ENCODE peak calls at places on chromosome 2, in eight cellular contexts. One of them, this sample, is unnamed.

GRCh38 chr2:169301596-169302330 is 60.6 kb downstream of the LRP2 start:
- ATAC-seq in A549: no peak
- ATAC-seq in body of pancreas: no peak
- ATAC-seq in natural killer cell: no peak
- ATAC-seq in heart right ventricle: no peak
- ATAC-seq in mucosa of descending colon: no peak
- ATAC-seq in upper lobe of right lung: no peak
- ATAC-seq in PC-3: no peak
- ATAC-seq in this sample: no peak

GRCh38 chr2:32553829-32554432 is 73.9 kb upstream of the TTC27 start:
- ATAC-seq in heart right ventricle: peak
- ATAC-seq in PC-3: peak
- ATAC-seq in A549: peak
- ATAC-seq in upper lobe of right lung: peak
- ATAC-seq in body of pancreas: peak
- ATAC-seq in natural killer cell: peak
- ATAC-seq in mucosa of descending colon: peak
- ATAC-seq in this sample: no peak

GRCh38 chr2:229620759-229621158 is 93.6 kb downstream of the DNER start:
- ATAC-seq in heart right ventricle: no peak
- ATAC-seq in upper lobe of right lung: no peak
- ATAC-seq in body of pancreas: no peak
- ATAC-seq in natural killer cell: no peak
- ATAC-seq in mucosa of descending colon: no peak
- ATAC-seq in A549: no peak
- ATAC-seq in PC-3: no peak
- ATAC-seq in this sample: no peak

GRCh38 chr2:187431911-187432310 is 16.1 kb downstream of the CALCRL start:
- ATAC-seq in natural killer cell: no peak
- ATAC-seq in PC-3: no peak
- ATAC-seq in body of pancreas: no peak
- ATAC-seq in heart right ventricle: no peak
- ATAC-seq in mucosa of descending colon: no peak
- ATAC-seq in A549: no peak
- ATAC-seq in upper lobe of right lung: no peak
- ATAC-seq in this sample: no peak

GRCh38 chr2:3108710-3109702 is 268.6 kb downstream of the EIPR1 start:
- ATAC-seq in upper lobe of right lung: peak
- ATAC-seq in natural killer cell: no peak
- ATAC-seq in heart right ventricle: no peak
- ATAC-seq in PC-3: no peak
- ATAC-seq in A549: no peak
- ATAC-seq in body of pancreas: no peak
- ATAC-seq in mucosa of descending colon: no peak
- ATAC-seq in this sample: no peak

GRCh38 chr2:74632939-74633312 is 15.2 kb downstream of the M1AP start:
- ATAC-seq in heart right ventricle: peak
- ATAC-seq in natural killer cell: no peak
- ATAC-seq in mucosa of descending colon: no peak
- ATAC-seq in body of pancreas: no peak
- ATAC-seq in A549: no peak
- ATAC-seq in upper lobe of right lung: no peak
- ATAC-seq in PC-3: no peak
- ATAC-seq in this sample: no peak

GRCh38 chr2:216464104-216464720 is 34.4 kb upstream of the RPL37A start:
- ATAC-seq in mucosa of descending colon: no peak
- ATAC-seq in natural killer cell: no peak
- ATAC-seq in heart right ventricle: peak
- ATAC-seq in upper lobe of right lung: no peak
- ATAC-seq in A549: no peak
- ATAC-seq in PC-3: no peak
- ATAC-seq in body of pancreas: no peak
- ATAC-seq in this sample: no peak

GRCh38 chr2:127464470-127465257 is 46.4 kb downstream of the PROC start:
- ATAC-seq in mucosa of descending colon: peak
- ATAC-seq in upper lobe of right lung: no peak
- ATAC-seq in natural killer cell: no peak
- ATAC-seq in PC-3: no peak
- ATAC-seq in A549: no peak
- ATAC-seq in body of pancreas: no peak
- ATAC-seq in heart right ventricle: no peak
- ATAC-seq in this sample: no peak

GRCh38 chr2:88006912-88007439 is 9.4 kb downstream of the RNU2-63P start:
- ATAC-seq in PC-3: no peak
- ATAC-seq in mucosa of descending colon: no peak
- ATAC-seq in body of pancreas: no peak
- ATAC-seq in heart right ventricle: no peak
- ATAC-seq in A549: no peak
- ATAC-seq in natural killer cell: no peak
- ATAC-seq in upper lobe of right lung: no peak
- ATAC-seq in this sample: no peak

DNA sequence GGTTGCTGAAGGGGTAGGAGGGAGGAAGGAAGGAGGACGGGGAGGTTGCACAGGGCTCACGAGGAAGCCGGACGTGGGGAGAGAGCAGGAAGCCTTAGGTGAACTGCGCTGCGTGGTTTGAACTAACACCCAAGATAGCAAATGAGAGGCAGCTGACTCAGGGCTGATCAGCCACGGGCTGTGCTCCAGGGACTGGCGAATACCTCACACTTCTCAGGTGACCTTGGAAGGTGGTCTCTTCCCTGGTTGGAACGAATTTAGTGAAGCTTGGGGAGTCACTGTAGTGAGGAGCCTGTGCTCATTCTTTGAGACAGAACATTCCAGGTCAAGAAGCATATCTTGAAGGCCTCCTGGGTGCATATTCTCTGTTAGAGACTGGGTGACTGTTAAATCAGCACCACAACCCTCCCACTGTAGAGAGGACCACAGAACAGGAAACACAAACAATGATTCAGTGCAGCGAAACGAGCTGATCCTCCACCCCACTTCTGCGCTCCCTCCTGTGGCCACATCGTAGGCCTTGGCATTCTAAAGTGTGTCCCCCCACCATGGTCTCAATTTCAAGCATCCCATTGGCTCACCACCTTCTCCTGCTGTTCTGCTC is 33.8 kb downstream of the TOGARAM2 start:
- ATAC-seq in mucosa of descending colon: peak
- ATAC-seq in natural killer cell: peak
- ATAC-seq in upper lobe of right lung: peak
- ATAC-seq in heart right ventricle: peak
- ATAC-seq in A549: no peak
- ATAC-seq in body of pancreas: no peak
- ATAC-seq in PC-3: peak
- ATAC-seq in this sample: no peak
- TF ChIP-seq CTCF in mucosa of descending colon: no peak
- TF ChIP-seq CTCF in natural killer cell: peak
- TF ChIP-seq CTCF in upper lobe of right lung: no peak
- TF ChIP-seq CTCF in heart right ventricle: no peak
- TF ChIP-seq CTCF in A549: no peak
- TF ChIP-seq CTCF in body of pancreas: no peak
- TF ChIP-seq CTCF in PC-3: peak
- TF ChIP-seq CTCF in this sample: no peak

DNA sequence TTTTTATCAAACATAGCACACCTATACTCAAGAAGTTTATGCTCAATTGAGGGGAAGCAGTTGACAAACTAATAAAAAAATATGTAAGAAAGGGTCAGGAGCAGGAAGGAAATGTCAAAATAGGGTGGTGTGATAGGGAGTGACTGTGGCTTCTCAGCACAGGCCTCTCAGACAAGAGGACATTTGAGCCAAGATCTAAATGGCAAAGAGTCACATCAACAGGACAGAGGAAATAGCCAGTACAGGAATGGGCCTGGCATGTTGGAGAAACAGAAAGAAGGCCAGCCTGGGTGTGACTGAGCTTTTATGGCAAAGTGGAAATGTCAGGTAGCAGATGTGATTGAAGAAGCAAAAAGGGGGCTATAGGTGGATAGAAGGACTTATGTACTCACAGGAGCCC is 117.0 kb downstream of the CCDC148 start:
- ATAC-seq in body of pancreas: no peak
- ATAC-seq in A549: no peak
- ATAC-seq in upper lobe of right lung: no peak
- ATAC-seq in natural killer cell: no peak
- ATAC-seq in mucosa of descending colon: no peak
- ATAC-seq in heart right ventricle: peak
- ATAC-seq in PC-3: no peak
- ATAC-seq in this sample: no peak
- TF ChIP-seq CTCF in body of pancreas: no peak
- TF ChIP-seq CTCF in A549: no peak
- TF ChIP-seq CTCF in upper lobe of right lung: no peak
- TF ChIP-seq CTCF in natural killer cell: no peak
- TF ChIP-seq CTCF in mucosa of descending colon: no peak
- TF ChIP-seq CTCF in heart right ventricle: no peak
- TF ChIP-seq CTCF in PC-3: no peak
- TF ChIP-seq CTCF in this sample: no peak

GRCh38 chr2:112960230-112960825 is 17.5 kb upstream of the IL36G start:
- ATAC-seq in heart right ventricle: no peak
- ATAC-seq in upper lobe of right lung: no peak
- ATAC-seq in body of pancreas: no peak
- ATAC-seq in A549: no peak
- ATAC-seq in PC-3: no peak
- ATAC-seq in mucosa of descending colon: no peak
- ATAC-seq in natural killer cell: no peak
- ATAC-seq in this sample: no peak
- TF ChIP-seq CTCF in heart right ventricle: no peak
- TF ChIP-seq CTCF in upper lobe of right lung: no peak
- TF ChIP-seq CTCF in body of pancreas: no peak
- TF ChIP-seq CTCF in A549: no peak
- TF ChIP-seq CTCF in PC-3: peak
- TF ChIP-seq CTCF in mucosa of descending colon: no peak
- TF ChIP-seq CTCF in natural killer cell: no peak
- TF ChIP-seq CTCF in this sample: no peak

GRCh38 chr2:23596316-23596885 is 211.4 kb downstream of the KLHL29 start:
- ATAC-seq in heart right ventricle: peak
- ATAC-seq in A549: no peak
- ATAC-seq in body of pancreas: no peak
- ATAC-seq in upper lobe of right lung: no peak
- ATAC-seq in PC-3: no peak
- ATAC-seq in natural killer cell: no peak
- ATAC-seq in mucosa of descending colon: no peak
- ATAC-seq in this sample: peak

GRCh38 chr2:23595021-23595420 is 210.0 kb downstream of the KLHL29 start:
- ATAC-seq in natural killer cell: no peak
- ATAC-seq in mucosa of descending colon: no peak
- ATAC-seq in A549: no peak
- ATAC-seq in heart right ventricle: no peak
- ATAC-seq in PC-3: no peak
- ATAC-seq in upper lobe of right lung: no peak
- ATAC-seq in body of pancreas: no peak
- ATAC-seq in this sample: no peak

GRCh38 chr2:23597687-23598086 is 212.7 kb downstream of the KLHL29 start:
- ATAC-seq in body of pancreas: no peak
- ATAC-seq in mucosa of descending colon: no peak
- ATAC-seq in PC-3: no peak
- ATAC-seq in natural killer cell: no peak
- ATAC-seq in heart right ventricle: no peak
- ATAC-seq in upper lobe of right lung: no peak
- ATAC-seq in A549: no peak
- ATAC-seq in this sample: no peak

GRCh38 chr2:23594079-23594494 is 209.1 kb downstream of the KLHL29 start:
- ATAC-seq in body of pancreas: no peak
- ATAC-seq in heart right ventricle: no peak
- ATAC-seq in PC-3: no peak
- ATAC-seq in natural killer cell: no peak
- ATAC-seq in upper lobe of right lung: no peak
- ATAC-seq in A549: no peak
- ATAC-seq in mucosa of descending colon: peak
- ATAC-seq in this sample: peak

DNA sequence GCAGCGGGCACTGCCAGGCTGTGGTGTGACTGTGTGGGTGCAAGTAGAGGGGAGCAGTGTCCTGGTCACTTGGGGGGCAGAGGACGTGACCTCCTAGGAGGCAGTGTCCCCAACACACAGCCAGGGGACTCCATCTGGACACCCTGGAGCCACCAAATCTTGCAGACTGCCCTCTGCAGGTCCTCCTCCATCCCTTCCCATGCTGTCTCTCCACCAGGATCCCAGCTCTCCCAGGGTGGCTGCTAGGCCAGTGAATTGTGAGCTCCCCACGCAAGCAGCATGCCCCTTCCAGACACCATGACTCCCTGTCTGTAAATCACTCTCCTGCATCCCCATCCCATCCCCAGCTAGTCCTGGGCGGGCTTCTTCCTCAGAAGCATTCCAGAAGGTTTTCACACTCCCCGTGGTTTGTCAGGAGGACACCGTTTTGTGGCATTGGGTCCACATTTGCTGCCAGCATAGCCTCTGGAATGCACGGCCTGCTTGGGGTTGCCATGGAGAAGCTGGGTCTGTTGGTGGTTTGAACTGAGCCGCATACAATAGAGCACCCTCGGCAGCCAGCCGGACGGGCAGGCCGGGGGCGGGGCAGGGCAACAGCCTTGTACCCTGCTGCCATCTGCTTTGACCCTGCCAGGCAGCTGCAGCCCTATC is 210.7 kb downstream of the KLHL29 start:
- ATAC-seq in PC-3: no peak
- ATAC-seq in heart right ventricle: peak
- ATAC-seq in natural killer cell: no peak
- ATAC-seq in mucosa of descending colon: peak
- ATAC-seq in body of pancreas: peak
- ATAC-seq in upper lobe of right lung: peak
- ATAC-seq in A549: peak
- ATAC-seq in this sample: peak
- TF ChIP-seq CTCF in PC-3: no peak
- TF ChIP-seq CTCF in heart right ventricle: no peak
- TF ChIP-seq CTCF in natural killer cell: no peak
- TF ChIP-seq CTCF in mucosa of descending colon: no peak
- TF ChIP-seq CTCF in body of pancreas: no peak
- TF ChIP-seq CTCF in upper lobe of right lung: no peak
- TF ChIP-seq CTCF in A549: no peak
- TF ChIP-seq CTCF in this sample: no peak

GRCh38 chr2:12606472-12607000 is 110.2 kb upstream of the TRIB2 start:
- ATAC-seq in mucosa of descending colon: peak
- ATAC-seq in natural killer cell: peak
- ATAC-seq in PC-3: peak
- ATAC-seq in heart right ventricle: peak
- ATAC-seq in body of pancreas: no peak
- ATAC-seq in upper lobe of right lung: no peak
- ATAC-seq in A549: no peak
- ATAC-seq in this sample: no peak
- TF ChIP-seq CTCF in mucosa of descending colon: no peak
- TF ChIP-seq CTCF in natural killer cell: no peak
- TF ChIP-seq CTCF in PC-3: peak
- TF ChIP-seq CTCF in heart right ventricle: no peak
- TF ChIP-seq CTCF in body of pancreas: no peak
- TF ChIP-seq CTCF in upper lobe of right lung: no peak
- TF ChIP-seq CTCF in A549: no peak
- TF ChIP-seq CTCF in this sample: no peak

GRCh38 chr2:14944562-14945346 is 312.2 kb downstream of the LRATD1 start:
- ATAC-seq in PC-3: peak
- ATAC-seq in body of pancreas: no peak
- ATAC-seq in natural killer cell: no peak
- ATAC-seq in mucosa of descending colon: no peak
- ATAC-seq in heart right ventricle: no peak
- ATAC-seq in upper lobe of right lung: no peak
- ATAC-seq in A549: no peak
- ATAC-seq in this sample: no peak
- TF ChIP-seq CTCF in PC-3: peak
- TF ChIP-seq CTCF in body of pancreas: peak
- TF ChIP-seq CTCF in natural killer cell: no peak
- TF ChIP-seq CTCF in mucosa of descending colon: no peak
- TF ChIP-seq CTCF in heart right ventricle: no peak
- TF ChIP-seq CTCF in upper lobe of right lung: no peak
- TF ChIP-seq CTCF in A549: no peak
- TF ChIP-seq CTCF in this sample: no peak

This sample was measured in gastroesophageal sphincter.